ENCODE peak calls at places on chromosomes 16 and 17, in nine cellular contexts. One of them, this sample, is unnamed.

GRCh38 chr16:66431760-66432159 is 4.7 kb downstream of the BEAN1 start:
- DNase-seq in activated naive CD4-positive, alpha-beta T cell: no peak
- DNase-seq in frontal cortex: no peak
- DNase-seq in ascending aorta: no peak
- DNase-seq in heart left ventricle: no peak
- DNase-seq in GM04504: no peak
- DNase-seq in stimulated activated CD4-positive, alpha-beta T cell treated with anti-CD3 and anti-CD28 coated beads, Interleukin-1b, Interleukin-23, amount 100 ng/mL, for 1 hour: no peak
- DNase-seq in sigmoid colon: no peak
- DNase-seq in tibial nerve: no peak
- DNase-seq in this sample: no peak

GRCh38 chr17:78332991-78333390 is 26.9 kb downstream of the SOCS3 start:
- DNase-seq in ascending aorta: no peak
- DNase-seq in GM04504: no peak
- DNase-seq in sigmoid colon: no peak
- DNase-seq in activated naive CD4-positive, alpha-beta T cell: no peak
- DNase-seq in stimulated activated CD4-positive, alpha-beta T cell treated with anti-CD3 and anti-CD28 coated beads, Interleukin-1b, Interleukin-23, amount 100 ng/mL, for 1 hour: no peak
- DNase-seq in heart left ventricle: no peak
- DNase-seq in frontal cortex: no peak
- DNase-seq in tibial nerve: no peak
- DNase-seq in this sample: no peak

GRCh38 chr16:85302018-85302847 is 190.0 kb upstream of the CIBAR2 start:
- DNase-seq in tibial nerve: no peak
- DNase-seq in stimulated activated CD4-positive, alpha-beta T cell treated with anti-CD3 and anti-CD28 coated beads, Interleukin-1b, Interleukin-23, amount 100 ng/mL, for 1 hour: no peak
- DNase-seq in ascending aorta: no peak
- DNase-seq in sigmoid colon: no peak
- DNase-seq in activated naive CD4-positive, alpha-beta T cell: no peak
- DNase-seq in heart left ventricle: no peak
- DNase-seq in frontal cortex: no peak
- DNase-seq in GM04504: no peak
- DNase-seq in this sample: no peak

GRCh38 chr17:80029235-80029974 is 6.3 kb downstream of the TBC1D16 start:
- DNase-seq in frontal cortex: peak; percentile 36
- DNase-seq in tibial nerve: peak; percentile 97
- DNase-seq in sigmoid colon: peak; percentile 96
- DNase-seq in ascending aorta: peak; percentile 44
- DNase-seq in activated naive CD4-positive, alpha-beta T cell: no peak
- DNase-seq in heart left ventricle: peak; percentile 91
- DNase-seq in GM04504: peak; percentile 71
- DNase-seq in stimulated activated CD4-positive, alpha-beta T cell treated with anti-CD3 and anti-CD28 coated beads, Interleukin-1b, Interleukin-23, amount 100 ng/mL, for 1 hour: no peak
- DNase-seq in this sample: peak; percentile 27

GRCh38 chr17:10018461-10018891 is 113.4 kb upstream of the RCVRN start:
- DNase-seq in ascending aorta: no peak
- DNase-seq in tibial nerve: no peak
- DNase-seq in frontal cortex: no peak
- DNase-seq in sigmoid colon: no peak
- DNase-seq in heart left ventricle: no peak
- DNase-seq in stimulated activated CD4-positive, alpha-beta T cell treated with anti-CD3 and anti-CD28 coated beads, Interleukin-1b, Interleukin-23, amount 100 ng/mL, for 1 hour: no peak
- DNase-seq in GM04504: no peak
- DNase-seq in activated naive CD4-positive, alpha-beta T cell: no peak
- DNase-seq in this sample: no peak

GRCh38 chr16:14148569-14148968 is 77.5 kb downstream of the MRTFB start:
- DNase-seq in tibial nerve: no peak
- DNase-seq in frontal cortex: no peak
- DNase-seq in activated naive CD4-positive, alpha-beta T cell: no peak
- DNase-seq in sigmoid colon: no peak
- DNase-seq in stimulated activated CD4-positive, alpha-beta T cell treated with anti-CD3 and anti-CD28 coated beads, Interleukin-1b, Interleukin-23, amount 100 ng/mL, for 1 hour: no peak
- DNase-seq in GM04504: no peak
- DNase-seq in heart left ventricle: no peak
- DNase-seq in ascending aorta: no peak
- DNase-seq in this sample: no peak

GRCh38 chr17:3531266-3532101 is 26.1 kb downstream of the TRPV3 start:
- DNase-seq in tibial nerve: no peak
- DNase-seq in sigmoid colon: peak; percentile 71
- DNase-seq in heart left ventricle: peak; percentile 66
- DNase-seq in frontal cortex: peak; percentile 82
- DNase-seq in stimulated activated CD4-positive, alpha-beta T cell treated with anti-CD3 and anti-CD28 coated beads, Interleukin-1b, Interleukin-23, amount 100 ng/mL, for 1 hour: no peak
- DNase-seq in activated naive CD4-positive, alpha-beta T cell: no peak
- DNase-seq in GM04504: no peak
- DNase-seq in ascending aorta: no peak
- DNase-seq in this sample: no peak

GRCh38 chr17:48413613-48414405 is 16.2 kb downstream of the SKAP1 start:
- DNase-seq in activated naive CD4-positive, alpha-beta T cell: no peak
- DNase-seq in stimulated activated CD4-positive, alpha-beta T cell treated with anti-CD3 and anti-CD28 coated beads, Interleukin-1b, Interleukin-23, amount 100 ng/mL, for 1 hour: no peak
- DNase-seq in frontal cortex: no peak
- DNase-seq in heart left ventricle: no peak
- DNase-seq in sigmoid colon: no peak
- DNase-seq in tibial nerve: no peak
- DNase-seq in ascending aorta: no peak
- DNase-seq in GM04504: no peak
- DNase-seq in this sample: no peak

GRCh38 chr16:17780181-17780580 is 309.4 kb upstream of the XYLT1 start:
- DNase-seq in GM04504: no peak
- DNase-seq in tibial nerve: no peak
- DNase-seq in heart left ventricle: no peak
- DNase-seq in sigmoid colon: no peak
- DNase-seq in frontal cortex: no peak
- DNase-seq in activated naive CD4-positive, alpha-beta T cell: no peak
- DNase-seq in stimulated activated CD4-positive, alpha-beta T cell treated with anti-CD3 and anti-CD28 coated beads, Interleukin-1b, Interleukin-23, amount 100 ng/mL, for 1 hour: no peak
- DNase-seq in ascending aorta: no peak
- DNase-seq in this sample: no peak

GRCh38 chr16:27374794-27375499 is 27.0 kb upstream of the IL21R start:
- DNase-seq in ascending aorta: peak; percentile 28
- DNase-seq in stimulated activated CD4-positive, alpha-beta T cell treated with anti-CD3 and anti-CD28 coated beads, Interleukin-1b, Interleukin-23, amount 100 ng/mL, for 1 hour: no peak
- DNase-seq in activated naive CD4-positive, alpha-beta T cell: no peak
- DNase-seq in sigmoid colon: peak; percentile 72
- DNase-seq in heart left ventricle: peak; percentile 56
- DNase-seq in GM04504: peak; percentile 38
- DNase-seq in tibial nerve: peak; percentile 56
- DNase-seq in frontal cortex: peak; percentile 26
- DNase-seq in this sample: no peak

GRCh38 chr16:51473091-51473490 is 322.0 kb upstream of the SALL1 start:
- DNase-seq in stimulated activated CD4-positive, alpha-beta T cell treated with anti-CD3 and anti-CD28 coated beads, Interleukin-1b, Interleukin-23, amount 100 ng/mL, for 1 hour: no peak
- DNase-seq in ascending aorta: no peak
- DNase-seq in heart left ventricle: no peak
- DNase-seq in tibial nerve: no peak
- DNase-seq in sigmoid colon: no peak
- DNase-seq in frontal cortex: no peak
- DNase-seq in GM04504: no peak
- DNase-seq in activated naive CD4-positive, alpha-beta T cell: no peak
- DNase-seq in this sample: no peak

GRCh38 chr16:9787717-9788116 is 394.5 kb downstream of the GRIN2A start:
- DNase-seq in GM04504: no peak
- DNase-seq in frontal cortex: no peak
- DNase-seq in sigmoid colon: no peak
- DNase-seq in ascending aorta: no peak
- DNase-seq in stimulated activated CD4-positive, alpha-beta T cell treated with anti-CD3 and anti-CD28 coated beads, Interleukin-1b, Interleukin-23, amount 100 ng/mL, for 1 hour: no peak
- DNase-seq in tibial nerve: no peak
- DNase-seq in heart left ventricle: no peak
- DNase-seq in activated naive CD4-positive, alpha-beta T cell: no peak
- DNase-seq in this sample: no peak

GRCh38 chr16:54931757-54932660 is 1.3 kb downstream of the IRX5 start:
- DNase-seq in activated naive CD4-positive, alpha-beta T cell: no peak
- DNase-seq in frontal cortex: peak; percentile 37
- DNase-seq in heart left ventricle: no peak
- DNase-seq in tibial nerve: no peak
- DNase-seq in GM04504: no peak
- DNase-seq in ascending aorta: no peak
- DNase-seq in sigmoid colon: no peak
- DNase-seq in stimulated activated CD4-positive, alpha-beta T cell treated with anti-CD3 and anti-CD28 coated beads, Interleukin-1b, Interleukin-23, amount 100 ng/mL, for 1 hour: no peak
- DNase-seq in this sample: no peak

GRCh38 chr17:76247304-76247703 is 7.0 kb upstream of the RNF157 start:
- DNase-seq in GM04504: no peak
- DNase-seq in tibial nerve: no peak
- DNase-seq in frontal cortex: no peak
- DNase-seq in ascending aorta: no peak
- DNase-seq in activated naive CD4-positive, alpha-beta T cell: no peak
- DNase-seq in stimulated activated CD4-positive, alpha-beta T cell treated with anti-CD3 and anti-CD28 coated beads, Interleukin-1b, Interleukin-23, amount 100 ng/mL, for 1 hour: no peak
- DNase-seq in sigmoid colon: no peak
- DNase-seq in heart left ventricle: no peak
- DNase-seq in this sample: no peak

GRCh38 chr17:82049106-82049505 is 2.5 kb downstream of the RFNG start:
- DNase-seq in activated naive CD4-positive, alpha-beta T cell: no peak
- DNase-seq in heart left ventricle: no peak
- DNase-seq in GM04504: no peak
- DNase-seq in ascending aorta: no peak
- DNase-seq in tibial nerve: no peak
- DNase-seq in frontal cortex: no peak
- DNase-seq in sigmoid colon: no peak
- DNase-seq in stimulated activated CD4-positive, alpha-beta T cell treated with anti-CD3 and anti-CD28 coated beads, Interleukin-1b, Interleukin-23, amount 100 ng/mL, for 1 hour: no peak
- DNase-seq in this sample: no peak

GRCh38 chr17:8125947-8126305 is 2.0 kb upstream of the HES7 start:
- DNase-seq in stimulated activated CD4-positive, alpha-beta T cell treated with anti-CD3 and anti-CD28 coated beads, Interleukin-1b, Interleukin-23, amount 100 ng/mL, for 1 hour: no peak
- DNase-seq in tibial nerve: peak; percentile 10
- DNase-seq in GM04504: no peak
- DNase-seq in heart left ventricle: no peak
- DNase-seq in frontal cortex: peak; percentile 50
- DNase-seq in activated naive CD4-positive, alpha-beta T cell: no peak
- DNase-seq in sigmoid colon: no peak
- DNase-seq in ascending aorta: no peak
- DNase-seq in this sample: no peak

GRCh38 chr17:39618956-39619785 is 7.6 kb upstream of the PPP1R1B start:
- DNase-seq in stimulated activated CD4-positive, alpha-beta T cell treated with anti-CD3 and anti-CD28 coated beads, Interleukin-1b, Interleukin-23, amount 100 ng/mL, for 1 hour: no peak
- DNase-seq in sigmoid colon: no peak
- DNase-seq in heart left ventricle: no peak
- DNase-seq in activated naive CD4-positive, alpha-beta T cell: no peak
- DNase-seq in tibial nerve: no peak
- DNase-seq in GM04504: no peak
- DNase-seq in frontal cortex: no peak
- DNase-seq in ascending aorta: no peak
- DNase-seq in this sample: no peak

This sample was measured in omental fat pad.